ENCODE peak calls at places on chromosomes 6 and 20, in ten cellular contexts. S is CD8-positive, alpha-beta T cell; D is spleen; Z is neuronal stem cell; B is CD4-positive, alpha-beta T cell; T is upper lobe of right lung; U is foreskin keratinocyte; Q is heart right ventricle; I is GM12878; L is PC-3. M is an unnamed sample.

GRCh38 chr6:37818536-37819176 is 871 bp upstream of the ZFAND3 start:
- DNase-seq in S (peak), D (peak), Z (peak), B (peak), T (peak), U (peak), Q (peak), I (no peak), L (peak), M (no peak)

GRCh38 chr6:154613137-154613676 is 102.7 kb upstream of the CNKSR3 start:
- DNase-seq in S (no peak), D (no peak), Z (no peak), B (no peak), T (no peak), U (peak), Q (no peak), I (no peak), L (peak), M (peak)

GRCh38 chr6:72588155-72588554 is 33.7 kb upstream of the KCNQ5 start:
- DNase-seq in S (no peak), D (no peak), Z (no peak), B (no peak), T (no peak), U (no peak), Q (no peak), I (no peak), L (no peak), M (no peak)

GRCh38 chr20:10558635-10559187 is 115.1 kb downstream of the JAG1 start:
- DNase-seq in S (no peak), D (no peak), Z (no peak), B (peak), T (no peak), U (peak), Q (no peak), I (peak), L (peak), M (peak)

GRCh38 chr6:15066433-15067337 is 179.2 kb upstream of the JARID2 start:
- DNase-seq in S (no peak), D (peak), Z (no peak), B (no peak), T (peak), U (peak), Q (no peak), I (no peak), L (peak), M (peak)

GRCh38 chr6:17226269-17226668 is 54.9 kb upstream of the RBM24 start:
- DNase-seq in S (no peak), D (no peak), Z (no peak), B (no peak), T (no peak), U (no peak), Q (no peak), I (no peak), L (no peak), M (no peak)

GRCh38 chr6:34161857-34162515 is 16.1 kb upstream of the GRM4 start:
- DNase-seq in S (no peak), D (peak), Z (no peak), B (no peak), T (peak), U (no peak), Q (no peak), I (no peak), L (no peak), M (no peak)

GRCh38 chr20:32387262-32387661 is 29.1 kb downstream of the ASXL1 start:
- DNase-seq in S (no peak), D (no peak), Z (no peak), B (no peak), T (no peak), U (no peak), Q (no peak), I (no peak), L (no peak), M (no peak)

GRCh38 chr6:109702797-109703196 is 11.7 kb downstream of the FIG4 start:
- DNase-seq in S (no peak), D (peak), Z (no peak), B (no peak), T (no peak), U (no peak), Q (no peak), I (no peak), L (no peak), M (no peak)

GRCh38 chr6:124967444-124967843 is 5.2 kb downstream of the RNF217 start:
- DNase-seq in S (no peak), D (no peak), Z (no peak), B (no peak), T (no peak), U (no peak), Q (no peak), I (no peak), L (peak), M (no peak)

GRCh38 chr6:37056112-37056403 is 50.6 kb downstream of the FGD2 start:
- DNase-seq in S (no peak), D (no peak), Z (no peak), B (no peak), T (no peak), U (peak), Q (no peak), I (no peak), L (peak), M (no peak)

GRCh38 chr6:108074057-108074358 is 533 bp downstream of the OSTM1 start:
- DNase-seq in S (no peak), D (no peak), Z (no peak), B (no peak), T (no peak), U (no peak), Q (no peak), I (no peak), L (no peak), M (no peak)

GRCh38 chr20:19835533-19836222 is 77.6 kb downstream of the RIN2 start:
- DNase-seq in S (no peak), D (no peak), Z (no peak), B (no peak), T (no peak), U (no peak), Q (peak), I (no peak), L (no peak), M (no peak)

GRCh38 chr6:156146891-156147290 is 630.3 kb upstream of the ARID1B start:
- DNase-seq in S (no peak), D (no peak), Z (no peak), B (no peak), T (no peak), U (no peak), Q (no peak), I (no peak), L (no peak), M (no peak)

GRCh38 chr6:135181333-135182119 is 418 bp downstream of the MYB start:
- DNase-seq in S (no peak), D (peak), Z (peak), B (no peak), T (no peak), U (no peak), Q (no peak), I (no peak), L (no peak), M (no peak)

GRCh38 chr6:69763763-69764162 is 33.0 kb downstream of the LMBRD1 start:
- DNase-seq in S (no peak), D (no peak), Z (no peak), B (no peak), T (no peak), U (no peak), Q (no peak), I (no peak), L (no peak), M (no peak)

GRCh38 chr20:22946594-22946993 is 88.5 kb upstream of the SSTR4 start:
- DNase-seq in S (no peak), D (no peak), Z (no peak), B (no peak), T (no peak), U (no peak), Q (no peak), I (no peak), L (peak), M (no peak)

GRCh38 chr6:146244630-146245143 is 215.8 kb downstream of the GRM1 start:
- DNase-seq in S (no peak), D (no peak), Z (no peak), B (no peak), T (no peak), U (no peak), Q (no peak), I (no peak), L (no peak), M (no peak)

GRCh38 chr6:148952147-148953041 is 205.6 kb downstream of the UST start:
- DNase-seq in S (no peak), D (no peak), Z (no peak), B (no peak), T (no peak), U (peak), Q (no peak), I (no peak), L (peak), M (peak)

GRCh38 chr6:35411066-35411465 is 41.1 kb upstream of the FANCE start:
- DNase-seq in S (no peak), D (no peak), Z (no peak), B (no peak), T (no peak), U (no peak), Q (no peak), I (no peak), L (no peak), M (no peak)

GRCh38 chr20:40579701-40580100 is 109.3 kb downstream of the MAFB start:
- DNase-seq in S (no peak), D (no peak), Z (no peak), B (no peak), T (no peak), U (no peak), Q (no peak), I (no peak), L (no peak), M (no peak)

GRCh38 chr6:42796171-42796570 is 14.3 kb downstream of the BICRAL start:
- DNase-seq in S (no peak), D (no peak), Z (no peak), B (no peak), T (no peak), U (no peak), Q (no peak), I (no peak), L (no peak), M (no peak)

GRCh38 chr6:56692586-56693245 is 50.0 kb upstream of the DST start:
- DNase-seq in S (no peak), D (no peak), Z (no peak), B (no peak), T (no peak), U (no peak), Q (no peak), I (no peak), L (no peak), M (no peak)

GRCh38 chr20:60054716-60055371 is 96.6 kb downstream of the CDH26 start:
- DNase-seq in S (no peak), D (peak), Z (no peak), B (no peak), T (no peak), U (no peak), Q (no peak), I (no peak), L (no peak), M (no peak)

GRCh38 chr6:109322825-109323580 is 59.3 kb downstream of the CD164 start:
- DNase-seq in S (no peak), D (no peak), Z (no peak), B (no peak), T (no peak), U (peak), Q (no peak), I (no peak), L (no peak), M (no peak)

GRCh38 chr6:85191656-85192055 is 258.2 kb upstream of the NT5E start:
- DNase-seq in S (no peak), D (no peak), Z (no peak), B (no peak), T (no peak), U (no peak), Q (no peak), I (no peak), L (no peak), M (no peak)

GRCh38 chr20:63017826-63018411 is 11.2 kb upstream of the BHLHE23 start:
- DNase-seq in S (no peak), D (peak), Z (no peak), B (no peak), T (peak), U (no peak), Q (peak), I (no peak), L (no peak), M (no peak)

GRCh38 chr20:58544891-58545290 is 29.7 kb upstream of the APCDD1L start:
- DNase-seq in S (no peak), D (no peak), Z (no peak), B (no peak), T (no peak), U (no peak), Q (no peak), I (no peak), L (no peak), M (no peak)

GRCh38 chr6:34514593-34515472 is 41.3 kb downstream of the SPDEF start:
- DNase-seq in S (no peak), D (peak), Z (peak), B (no peak), T (peak), U (no peak), Q (no peak), I (no peak), L (no peak), M (no peak)

DNA sequence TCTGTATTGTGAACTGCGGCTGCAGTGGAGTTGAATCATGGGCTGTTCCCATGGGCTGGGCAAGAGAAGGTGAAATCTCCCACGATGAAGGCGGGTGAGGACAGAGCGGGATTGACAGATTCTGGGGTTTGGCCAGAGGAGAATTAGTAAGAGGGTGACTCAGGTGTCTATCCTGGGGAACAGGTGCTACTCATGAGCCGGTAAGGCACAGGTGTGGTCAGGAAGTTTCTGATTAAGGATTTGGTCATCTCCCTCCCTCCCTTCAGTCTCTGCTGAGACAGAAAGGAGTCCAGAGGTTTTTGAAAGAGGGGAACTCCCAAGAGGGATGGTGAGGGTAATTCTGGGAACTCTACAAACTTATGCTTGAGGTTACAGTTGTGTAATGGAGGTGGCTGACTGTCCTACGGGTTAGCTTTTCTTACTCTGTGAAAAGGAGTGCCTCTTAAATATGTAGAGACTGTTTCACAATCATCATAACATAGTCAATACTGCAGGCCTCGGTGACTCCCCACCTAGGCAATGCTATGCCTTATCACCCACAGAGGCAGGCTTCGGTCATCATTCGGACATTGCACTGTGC is 31.5 kb downstream of the SERPINB1 start:
- DNase-seq in S (no peak), D (no peak), Z (no peak), B (no peak), T (no peak), U (peak), Q (no peak), I (no peak), L (peak), M (peak)
- H3K27ac ChIP-seq in S (no peak), D (no peak), Z (no peak), B (no peak), T (peak), U (peak), Q (no peak), I (no peak), L (peak), M (peak)

GRCh38 chr6:6712258-6712978 is 123.9 kb downstream of the LY86 start:
- DNase-seq in S (no peak), D (no peak), Z (no peak), B (no peak), T (peak), U (peak), Q (no peak), I (no peak), L (peak), M (peak)
- H3K27ac ChIP-seq in S (no peak), D (peak), Z (no peak), B (no peak), T (peak), U (peak), Q (no peak), I (peak), L (peak), M (peak)

GRCh38 chr20:37905969-37906613 is 3.2 kb downstream of the VSTM2L start:
- DNase-seq in S (no peak), D (no peak), Z (no peak), B (no peak), T (no peak), U (no peak), Q (no peak), I (no peak), L (no peak), M (no peak)
- H3K27ac ChIP-seq in S (no peak), D (no peak), Z (no peak), B (no peak), T (no peak), U (no peak), Q (no peak), I (no peak), L (no peak), M (no peak)

GRCh38 chr20:61815678-61816077 is 250.0 kb downstream of the TAF4 start:
- DNase-seq in S (no peak), D (peak), Z (no peak), B (no peak), T (no peak), U (no peak), Q (no peak), I (no peak), L (no peak), M (no peak)
- H3K27ac ChIP-seq in S (no peak), D (no peak), Z (no peak), B (no peak), T (no peak), U (no peak), Q (no peak), I (no peak), L (no peak), M (no peak)

GRCh38 chr20:38111366-38112232 is 53.5 kb downstream of the TGM2 start:
- DNase-seq in S (no peak), D (no peak), Z (no peak), B (no peak), T (no peak), U (no peak), Q (no peak), I (no peak), L (no peak), M (no peak)

GRCh38 chr20:38110525-38111178 is 54.4 kb downstream of the TGM2 start:
- DNase-seq in S (no peak), D (no peak), Z (no peak), B (no peak), T (no peak), U (no peak), Q (no peak), I (no peak), L (no peak), M (no peak)

GRCh38 chr20:38109025-38109541 is 56.0 kb downstream of the TGM2 start:
- DNase-seq in S (no peak), D (no peak), Z (no peak), B (no peak), T (no peak), U (no peak), Q (peak), I (no peak), L (no peak), M (no peak)

GRCh38 chr20:38108438-38109024 is 56.5 kb downstream of the TGM2 start:
- DNase-seq in S (no peak), D (no peak), Z (no peak), B (no peak), T (no peak), U (no peak), Q (peak), I (no peak), L (no peak), M (no peak)

DNA sequence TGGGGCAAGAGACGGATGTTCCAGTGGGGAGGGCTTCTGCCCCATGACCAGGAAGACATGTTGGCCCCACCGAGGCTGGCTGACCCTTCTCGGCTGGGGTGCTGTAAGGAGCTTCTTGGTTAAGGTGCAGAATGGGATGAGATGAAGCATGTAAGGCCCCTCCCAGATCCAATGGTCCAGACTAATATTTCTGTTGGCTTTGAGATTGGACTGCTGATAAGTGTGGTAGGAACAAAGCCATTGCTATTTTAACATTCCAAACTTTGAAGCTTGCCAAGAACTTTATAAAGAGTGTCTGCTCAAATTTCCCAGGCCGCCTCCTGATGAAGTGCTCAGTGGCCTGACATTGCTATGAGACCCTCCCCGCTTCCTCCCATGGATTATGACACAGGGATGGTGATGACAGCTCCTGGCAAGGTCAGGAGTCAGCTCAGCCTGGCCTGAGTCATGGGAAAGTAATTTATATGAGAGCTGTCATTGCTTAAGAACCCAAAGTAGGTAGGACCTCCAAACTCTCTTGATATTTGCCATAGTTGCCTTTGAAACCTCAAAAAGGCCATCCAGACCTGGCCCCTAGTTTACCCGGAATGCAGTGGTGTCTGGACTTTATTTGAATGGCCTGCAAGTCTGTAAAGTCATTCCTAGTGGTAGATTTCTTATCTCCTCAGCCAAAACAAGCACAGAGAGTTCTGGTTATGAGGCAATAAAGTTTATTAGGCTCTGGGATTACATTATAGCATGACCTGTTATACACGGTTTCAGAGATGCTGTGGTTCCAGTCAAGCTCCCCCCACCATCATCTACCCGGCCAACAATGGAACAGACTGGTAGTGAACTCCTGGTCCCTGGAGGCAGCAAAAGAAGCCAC is 55.2 kb downstream of the TGM2 start:
- DNase-seq in S (no peak), D (no peak), Z (no peak), B (no peak), T (no peak), U (peak), Q (peak), I (no peak), L (peak), M (peak)
- H3K27ac ChIP-seq in S (no peak), D (peak), Z (no peak), B (no peak), T (peak), U (no peak), Q (peak), I (no peak), L (peak), M (peak)

M was measured in epithelial cell of prostate.